ENCODE peak calls at places on chromosomes 12 and 14, in eight cellular contexts. B is MG63; R is psoas muscle; H is NAMALWA; J is stimulated activated CD4-positive, alpha-beta T cell treated with anti-CD3 and anti-CD28 coated beads, Interleukin-2, amount 100 ng/mL, for 24 hours; E is NCI-H510A treated with DMSO at 0.1 percent for 48 hours; V is NCI-H1105; A is frontal cortex. P is an unnamed sample.

GRCh38 chr12:12563529-12563928 is 866 bp upstream of the DUSP16 start:
- DNase-seq in B (no peak), R (no peak), H (no peak), J (no peak), E (peak), V (no peak), A (peak), P (no peak)

GRCh38 chr12:3446235-3446634 is 44.8 kb upstream of the PRMT8 start:
- DNase-seq in B (no peak), R (no peak), H (no peak), J (no peak), E (peak), V (no peak), A (no peak), P (no peak)

GRCh38 chr12:92928431-92928961 is 599 bp downstream of the EEA1 start:
- DNase-seq in B (peak), R (peak), H (peak), J (peak), E (no peak), V (peak), A (peak), P (no peak)

GRCh38 chr14:101905614-101906013 is 58.8 kb upstream of the DYNC1H1 start:
- DNase-seq in B (no peak), R (no peak), H (no peak), J (no peak), E (no peak), V (no peak), A (no peak), P (no peak)

GRCh38 chr12:48925218-48925871 is at the start of gene FKBP11:
- DNase-seq in B (no peak), R (peak), H (peak), J (peak), E (no peak), V (no peak), A (peak), P (peak)

GRCh38 chr14:92421756-92422155 is 91.8 kb upstream of the RIN3 start:
- DNase-seq in B (no peak), R (no peak), H (no peak), J (no peak), E (no peak), V (peak), A (no peak), P (no peak)

GRCh38 chr14:94936411-94936892 is 166.5 kb upstream of the GSC start:
- DNase-seq in B (no peak), R (peak), H (no peak), J (no peak), E (no peak), V (peak), A (peak), P (no peak)

GRCh38 chr12:77591959-77592358 is 238.7 kb upstream of the NAV3 start:
- DNase-seq in B (no peak), R (no peak), H (no peak), J (no peak), E (peak), V (peak), A (no peak), P (no peak)

P was measured in GM12892.